ENCODE peak calls at places on chromosomes 4 and X, in nine cellular contexts. K is effector CD8-positive, alpha-beta T cell; V is Jurkat, Clone E6-1; J is naive thymus-derived CD4-positive, alpha-beta T cell; C is hepatic stellate cell; B is psoas muscle; Z is activated CD8-positive, alpha-beta memory T cell treated with anti-CD3 and anti-CD28 coated beads for 1 hour; P is NCI-H1092; N is activated CD4-positive, alpha-beta T cell treated with anti-CD3 and anti-CD28 coated beads, Interleukin-2, amount 10 ng/mL, durations not matched to agents 7 days and 5 days. H is an unnamed sample.

GRCh38 chr4:53459548-53459947 is 82.1 kb downstream of the FIP1L1 start:
- DNase-seq in K (no peak), N (no peak), C (peak), V (no peak), B (no peak), P (no peak), Z (no peak), J (no peak), H (no peak)

GRCh38 chr4:72314869-72315268 is 254.2 kb downstream of the ADAMTS3 start:
- DNase-seq in B (no peak), C (no peak), K (no peak), Z (no peak), V (no peak), N (no peak), P (no peak), J (no peak), H (no peak)

GRCh38 chr4:1395941-1396805 is 10.1 kb downstream of the NKX1-1 start:
- DNase-seq in Z (no peak), P (no peak), N (no peak), V (no peak), J (no peak), K (no peak), B (no peak), C (no peak), H (no peak)

GRCh38 chrX:81304545-81304944 is 102.6 kb downstream of the SH3BGRL start:
- DNase-seq in C (no peak), J (no peak), Z (no peak), P (no peak), K (no peak), V (no peak), B (no peak), N (no peak), H (no peak)

GRCh38 chr4:122576261-122577188 is 44.3 kb downstream of the IL21 start:
- DNase-seq in V (peak), J (peak), K (no peak), Z (no peak), B (no peak), N (peak), P (peak), C (peak), H (no peak)

GRCh38 chr4:8019396-8020365 is 80.0 kb upstream of the AFAP1 start:
- DNase-seq in C (no peak), B (no peak), N (no peak), V (peak), Z (no peak), K (no peak), P (no peak), J (no peak), H (no peak)

GRCh38 chr4:14607578-14607977 is 394.7 kb upstream of the CPEB2 start:
- DNase-seq in C (no peak), K (no peak), V (no peak), P (no peak), B (no peak), Z (no peak), N (no peak), J (no peak), H (no peak)

GRCh38 chr4:147933316-147933715 is 201.4 kb downstream of the ARHGAP10 start:
- DNase-seq in Z (no peak), J (no peak), B (no peak), C (no peak), P (no peak), N (no peak), V (no peak), K (no peak), H (no peak)

GRCh38 chr4:1502501-1502886 is 96.3 kb upstream of the NKX1-1 start:
- DNase-seq in P (no peak), N (no peak), J (no peak), Z (no peak), B (no peak), V (no peak), K (no peak), C (no peak), H (no peak)

GRCh38 chr4:184942447-184943425 is 75.6 kb upstream of the HELT start:
- DNase-seq in Z (no peak), P (no peak), C (no peak), V (no peak), J (no peak), B (no peak), K (no peak), N (no peak), H (no peak)

GRCh38 chr4:10625130-10625529 is 59.4 kb downstream of the CLNK start:
- DNase-seq in J (no peak), V (no peak), Z (no peak), B (no peak), P (peak), C (no peak), N (no peak), K (no peak), H (no peak)

GRCh38 chrX:126065901-126066660 is 100.0 kb downstream of the DCAF12L2 start:
- DNase-seq in Z (no peak), V (no peak), C (no peak), N (no peak), J (no peak), B (no peak), P (no peak), K (no peak), H (no peak)

GRCh38 chr4:104017213-104017612 is 297.4 kb upstream of the TACR3 start:
- DNase-seq in C (no peak), P (no peak), J (no peak), N (no peak), V (no peak), Z (no peak), K (no peak), B (no peak), H (no peak)

GRCh38 chr4:16835597-16836247 is 62.7 kb downstream of the LDB2 start:
- DNase-seq in P (no peak), Z (no peak), C (no peak), J (no peak), B (no peak), N (no peak), V (no peak), K (no peak), H (no peak)

GRCh38 chr4:103947617-103948016 is 227.8 kb upstream of the TACR3 start:
- DNase-seq in V (no peak), N (no peak), K (no peak), C (no peak), P (no peak), B (no peak), Z (no peak), J (no peak), H (no peak)

GRCh38 chr4:140156529-140157171 is 2.7 kb upstream of the MAML3 start:
- DNase-seq in Z (no peak), C (no peak), J (peak), N (peak), V (peak), B (no peak), K (no peak), P (no peak), H (no peak)

GRCh38 chr4:98781641-98782348 is 123.4 kb upstream of the TSPAN5 start:
- DNase-seq in V (no peak), B (no peak), C (no peak), N (no peak), Z (no peak), J (no peak), K (no peak), P (no peak), H (no peak)

GRCh38 chr4:154719087-154719486 is 24.7 kb upstream of the LRAT start:
- DNase-seq in B (no peak), N (no peak), P (no peak), J (no peak), Z (no peak), K (no peak), V (no peak), C (no peak), H (no peak)

GRCh38 chr4:59369228-59369627 is 1830.9 kb upstream of the ADGRL3 start:
- DNase-seq in N (no peak), C (no peak), V (no peak), J (no peak), B (no peak), P (no peak), Z (no peak), K (no peak), H (no peak)

GRCh38 chr4:66575024-66575696 is 904.9 kb upstream of the EPHA5 start:
- DNase-seq in B (peak), J (no peak), N (no peak), K (no peak), Z (no peak), V (no peak), C (no peak), P (no peak), H (no peak)

GRCh38 chrX:9682456-9682855 is 83.2 kb downstream of the GPR143 start:
- DNase-seq in N (no peak), V (no peak), P (no peak), B (no peak), K (no peak), Z (no peak), J (no peak), C (peak), H (no peak)

GRCh38 chr4:155376387-155377268 is at the start of gene MAP9:
- DNase-seq in C (peak), J (peak), K (peak), V (peak), Z (peak), N (peak), B (peak), P (peak), H (peak)

GRCh38 chr4:133484287-133484686 is 335.2 kb downstream of the PCDH10 start:
- DNase-seq in Z (no peak), C (no peak), V (no peak), P (no peak), J (no peak), N (no peak), K (no peak), B (no peak), H (no peak)